ENCODE peak calls at places on chromosomes 6 and 20, in eight cellular contexts. One of them, this sample, is unnamed.

GRCh38 chr20:56656632-56657031 is 27.5 kb downstream of the TFAP2C start:
- DNase-seq in cardiac muscle cell: no peak
- DNase-seq in breast epithelium: no peak
- DNase-seq in HFF-Myc: no peak
- DNase-seq in right lobe of liver: no peak
- DNase-seq in retinal pigment epithelial cell: no peak
- DNase-seq in fibroblast of the aortic adventitia: no peak
- DNase-seq in Panc1: no peak
- DNase-seq in this sample: no peak

GRCh38 chr6:7050911-7051779 is 56.6 kb upstream of the RREB1 start:
- DNase-seq in HFF-Myc: no peak
- DNase-seq in retinal pigment epithelial cell: no peak
- DNase-seq in right lobe of liver: peak
- DNase-seq in cardiac muscle cell: peak
- DNase-seq in Panc1: no peak
- DNase-seq in breast epithelium: peak
- DNase-seq in fibroblast of the aortic adventitia: peak
- DNase-seq in this sample: no peak

GRCh38 chr6:137641474-137642077 is 147.4 kb upstream of the OLIG3 start:
- DNase-seq in right lobe of liver: peak
- DNase-seq in breast epithelium: no peak
- DNase-seq in fibroblast of the aortic adventitia: peak
- DNase-seq in cardiac muscle cell: peak
- DNase-seq in HFF-Myc: peak
- DNase-seq in Panc1: peak
- DNase-seq in retinal pigment epithelial cell: peak
- DNase-seq in this sample: peak

GRCh38 chr6:155219858-155220301 is 43.9 kb upstream of the CLDN20 start:
- DNase-seq in right lobe of liver: no peak
- DNase-seq in HFF-Myc: no peak
- DNase-seq in Panc1: no peak
- DNase-seq in retinal pigment epithelial cell: no peak
- DNase-seq in fibroblast of the aortic adventitia: no peak
- DNase-seq in breast epithelium: no peak
- DNase-seq in cardiac muscle cell: no peak
- DNase-seq in this sample: no peak

GRCh38 chr6:56484669-56485068 is 158.0 kb downstream of the DST start:
- DNase-seq in breast epithelium: no peak
- DNase-seq in retinal pigment epithelial cell: peak
- DNase-seq in HFF-Myc: peak
- DNase-seq in fibroblast of the aortic adventitia: peak
- DNase-seq in cardiac muscle cell: no peak
- DNase-seq in Panc1: no peak
- DNase-seq in right lobe of liver: no peak
- DNase-seq in this sample: no peak

GRCh38 chr20:59785986-59786753 is 147.3 kb downstream of the SYCP2 start:
- DNase-seq in breast epithelium: peak
- DNase-seq in right lobe of liver: no peak
- DNase-seq in fibroblast of the aortic adventitia: no peak
- DNase-seq in HFF-Myc: no peak
- DNase-seq in Panc1: no peak
- DNase-seq in cardiac muscle cell: no peak
- DNase-seq in retinal pigment epithelial cell: no peak
- DNase-seq in this sample: no peak

GRCh38 chr6:71468841-71469750 is 180.5 kb downstream of the OGFRL1 start:
- DNase-seq in cardiac muscle cell: no peak
- DNase-seq in fibroblast of the aortic adventitia: peak
- DNase-seq in breast epithelium: no peak
- DNase-seq in Panc1: no peak
- DNase-seq in HFF-Myc: peak
- DNase-seq in right lobe of liver: no peak
- DNase-seq in retinal pigment epithelial cell: peak
- DNase-seq in this sample: peak

GRCh38 chr20:35467339-35468224 is 12.2 kb downstream of the CEP250 start:
- DNase-seq in cardiac muscle cell: peak
- DNase-seq in Panc1: no peak
- DNase-seq in HFF-Myc: peak
- DNase-seq in right lobe of liver: no peak
- DNase-seq in breast epithelium: no peak
- DNase-seq in fibroblast of the aortic adventitia: peak
- DNase-seq in retinal pigment epithelial cell: no peak
- DNase-seq in this sample: no peak

GRCh38 chr20:58054744-58055373 is 173.6 kb downstream of the ANKRD60 start:
- DNase-seq in Panc1: no peak
- DNase-seq in right lobe of liver: peak
- DNase-seq in retinal pigment epithelial cell: no peak
- DNase-seq in breast epithelium: peak
- DNase-seq in HFF-Myc: no peak
- DNase-seq in fibroblast of the aortic adventitia: peak
- DNase-seq in cardiac muscle cell: no peak
- DNase-seq in this sample: no peak

GRCh38 chr6:16402501-16402900 is 164.1 kb downstream of the GMPR start:
- DNase-seq in right lobe of liver: no peak
- DNase-seq in breast epithelium: no peak
- DNase-seq in cardiac muscle cell: no peak
- DNase-seq in Panc1: no peak
- DNase-seq in fibroblast of the aortic adventitia: peak
- DNase-seq in HFF-Myc: no peak
- DNase-seq in retinal pigment epithelial cell: no peak
- DNase-seq in this sample: peak

GRCh38 chr6:17057322-17057721 is 44.5 kb upstream of the STMND1 start:
- DNase-seq in fibroblast of the aortic adventitia: no peak
- DNase-seq in Panc1: no peak
- DNase-seq in breast epithelium: no peak
- DNase-seq in HFF-Myc: no peak
- DNase-seq in cardiac muscle cell: no peak
- DNase-seq in retinal pigment epithelial cell: no peak
- DNase-seq in right lobe of liver: no peak
- DNase-seq in this sample: no peak

GRCh38 chr20:25269057-25269832 is 21.4 kb downstream of the PYGB start:
- DNase-seq in HFF-Myc: no peak
- DNase-seq in cardiac muscle cell: no peak
- DNase-seq in breast epithelium: no peak
- DNase-seq in fibroblast of the aortic adventitia: no peak
- DNase-seq in retinal pigment epithelial cell: no peak
- DNase-seq in Panc1: no peak
- DNase-seq in right lobe of liver: no peak
- DNase-seq in this sample: no peak

GRCh38 chr6:33752139-33753015 is 5.7 kb upstream of the IP6K3 start:
- DNase-seq in retinal pigment epithelial cell: no peak
- DNase-seq in HFF-Myc: no peak
- DNase-seq in right lobe of liver: no peak
- DNase-seq in Panc1: no peak
- DNase-seq in cardiac muscle cell: peak
- DNase-seq in fibroblast of the aortic adventitia: no peak
- DNase-seq in breast epithelium: no peak
- DNase-seq in this sample: no peak

GRCh38 chr20:21371193-21371592 is 26.1 kb downstream of the NKX2-4 start:
- DNase-seq in right lobe of liver: no peak
- DNase-seq in fibroblast of the aortic adventitia: no peak
- DNase-seq in HFF-Myc: no peak
- DNase-seq in cardiac muscle cell: no peak
- DNase-seq in Panc1: no peak
- DNase-seq in retinal pigment epithelial cell: no peak
- DNase-seq in breast epithelium: no peak
- DNase-seq in this sample: no peak

GRCh38 chr6:5718231-5718947 is 288.3 kb downstream of the NRN1 start:
- DNase-seq in cardiac muscle cell: no peak
- DNase-seq in fibroblast of the aortic adventitia: no peak
- DNase-seq in right lobe of liver: no peak
- DNase-seq in Panc1: no peak
- DNase-seq in retinal pigment epithelial cell: no peak
- DNase-seq in HFF-Myc: no peak
- DNase-seq in breast epithelium: no peak
- DNase-seq in this sample: no peak

GRCh38 chr6:103983000-103983399 is 876.7 kb downstream of the HACE1 start:
- DNase-seq in Panc1: no peak
- DNase-seq in breast epithelium: no peak
- DNase-seq in retinal pigment epithelial cell: no peak
- DNase-seq in right lobe of liver: no peak
- DNase-seq in fibroblast of the aortic adventitia: no peak
- DNase-seq in HFF-Myc: no peak
- DNase-seq in cardiac muscle cell: no peak
- DNase-seq in this sample: no peak

GRCh38 chr20:53803492-53804155 is 210.0 kb upstream of the ZNF217 start:
- DNase-seq in breast epithelium: no peak
- DNase-seq in retinal pigment epithelial cell: no peak
- DNase-seq in cardiac muscle cell: no peak
- DNase-seq in HFF-Myc: no peak
- DNase-seq in Panc1: no peak
- DNase-seq in fibroblast of the aortic adventitia: no peak
- DNase-seq in right lobe of liver: no peak
- DNase-seq in this sample: no peak
- TF ChIP-seq CTCF in breast epithelium: no peak
- TF ChIP-seq CTCF in retinal pigment epithelial cell: no peak
- TF ChIP-seq CTCF in cardiac muscle cell: no peak
- TF ChIP-seq CTCF in HFF-Myc: no peak
- TF ChIP-seq CTCF in Panc1: no peak
- TF ChIP-seq CTCF in fibroblast of the aortic adventitia: no peak
- TF ChIP-seq CTCF in right lobe of liver: no peak
- TF ChIP-seq CTCF in this sample: no peak

GRCh38 chr6:31304683-31305082 is 32.8 kb upstream of the HLA-C start:
- DNase-seq in Panc1: no peak
- DNase-seq in breast epithelium: no peak
- DNase-seq in right lobe of liver: no peak
- DNase-seq in fibroblast of the aortic adventitia: no peak
- DNase-seq in HFF-Myc: no peak
- DNase-seq in retinal pigment epithelial cell: no peak
- DNase-seq in cardiac muscle cell: no peak
- DNase-seq in this sample: no peak

GRCh38 chr6:31299511-31299910 is 27.6 kb upstream of the HLA-C start:
- DNase-seq in HFF-Myc: no peak
- DNase-seq in retinal pigment epithelial cell: peak
- DNase-seq in right lobe of liver: no peak
- DNase-seq in Panc1: no peak
- DNase-seq in fibroblast of the aortic adventitia: no peak
- DNase-seq in cardiac muscle cell: no peak
- DNase-seq in breast epithelium: no peak
- DNase-seq in this sample: no peak

GRCh38 chr6:31305674-31306219 is 33.9 kb upstream of the HLA-C start:
- DNase-seq in right lobe of liver: no peak
- DNase-seq in cardiac muscle cell: no peak
- DNase-seq in breast epithelium: no peak
- DNase-seq in HFF-Myc: no peak
- DNase-seq in Panc1: no peak
- DNase-seq in retinal pigment epithelial cell: no peak
- DNase-seq in fibroblast of the aortic adventitia: no peak
- DNase-seq in this sample: no peak

GRCh38 chr6:31300797-31301196 is 28.9 kb upstream of the HLA-C start:
- DNase-seq in breast epithelium: no peak
- DNase-seq in HFF-Myc: no peak
- DNase-seq in Panc1: no peak
- DNase-seq in right lobe of liver: no peak
- DNase-seq in retinal pigment epithelial cell: no peak
- DNase-seq in cardiac muscle cell: no peak
- DNase-seq in fibroblast of the aortic adventitia: no peak
- DNase-seq in this sample: no peak

GRCh38 chr6:31299947-31300346 is 28.1 kb upstream of the HLA-C start:
- DNase-seq in breast epithelium: no peak
- DNase-seq in Panc1: no peak
- DNase-seq in fibroblast of the aortic adventitia: no peak
- DNase-seq in retinal pigment epithelial cell: no peak
- DNase-seq in HFF-Myc: no peak
- DNase-seq in cardiac muscle cell: no peak
- DNase-seq in right lobe of liver: no peak
- DNase-seq in this sample: no peak
- H3K4me3 ChIP-seq in breast epithelium: no peak
- H3K4me3 ChIP-seq in Panc1: no peak
- H3K4me3 ChIP-seq in fibroblast of the aortic adventitia: no peak
- H3K4me3 ChIP-seq in retinal pigment epithelial cell: no peak
- H3K4me3 ChIP-seq in HFF-Myc: no peak
- H3K4me3 ChIP-seq in cardiac muscle cell: no peak
- H3K4me3 ChIP-seq in right lobe of liver: no peak
- H3K4me3 ChIP-seq in this sample: no peak

DNA sequence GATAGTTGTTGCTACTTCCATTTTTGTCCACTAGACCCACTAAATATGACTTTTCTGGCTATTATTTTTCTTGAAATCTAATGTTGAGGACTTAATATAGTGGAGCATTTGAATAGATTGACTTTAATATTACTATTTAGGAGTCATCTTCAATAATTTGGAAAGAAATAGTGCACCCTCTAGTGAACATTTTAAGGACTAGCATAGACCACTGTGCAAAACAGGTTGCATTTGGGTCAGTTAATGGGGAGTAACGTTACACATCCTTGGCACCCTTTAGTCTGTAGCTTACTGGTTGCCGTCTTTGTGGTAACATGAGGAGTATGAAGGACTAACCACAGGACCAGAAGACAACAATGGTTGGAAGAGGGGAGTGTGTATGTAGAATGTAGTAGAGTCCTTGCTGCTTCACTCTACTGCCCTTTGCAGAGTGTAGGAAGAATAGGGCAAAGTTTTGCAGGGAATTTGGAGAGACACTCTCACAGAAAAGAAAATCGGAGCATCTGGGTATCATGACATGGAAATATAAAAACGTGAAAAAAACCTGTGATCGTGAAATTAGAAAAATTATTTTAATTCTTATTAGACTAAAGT is 25.2 kb downstream of the RFPL4B start:
- DNase-seq in breast epithelium: no peak
- DNase-seq in HFF-Myc: peak
- DNase-seq in retinal pigment epithelial cell: no peak
- DNase-seq in right lobe of liver: no peak
- DNase-seq in Panc1: peak
- DNase-seq in cardiac muscle cell: peak
- DNase-seq in fibroblast of the aortic adventitia: peak
- DNase-seq in this sample: peak
- TF ChIP-seq CTCF in breast epithelium: peak
- TF ChIP-seq CTCF in HFF-Myc: peak
- TF ChIP-seq CTCF in retinal pigment epithelial cell: peak
- TF ChIP-seq CTCF in right lobe of liver: peak
- TF ChIP-seq CTCF in Panc1: peak
- TF ChIP-seq CTCF in cardiac muscle cell: peak
- TF ChIP-seq CTCF in fibroblast of the aortic adventitia: peak
- TF ChIP-seq CTCF in this sample: peak

GRCh38 chr20:10673176-10673830 is 496 bp downstream of the JAG1 start:
- DNase-seq in retinal pigment epithelial cell: no peak
- DNase-seq in Panc1: no peak
- DNase-seq in cardiac muscle cell: peak
- DNase-seq in HFF-Myc: no peak
- DNase-seq in fibroblast of the aortic adventitia: no peak
- DNase-seq in breast epithelium: no peak
- DNase-seq in right lobe of liver: peak
- DNase-seq in this sample: no peak

GRCh38 chr20:10673831-10674683 is at the start of gene JAG1:
- DNase-seq in breast epithelium: peak
- DNase-seq in retinal pigment epithelial cell: no peak
- DNase-seq in fibroblast of the aortic adventitia: peak
- DNase-seq in HFF-Myc: peak
- DNase-seq in cardiac muscle cell: peak
- DNase-seq in right lobe of liver: peak
- DNase-seq in Panc1: peak
- DNase-seq in this sample: peak

GRCh38 chr20:10674684-10675455 is 1.1 kb upstream of the JAG1 start:
- DNase-seq in fibroblast of the aortic adventitia: peak
- DNase-seq in right lobe of liver: peak
- DNase-seq in cardiac muscle cell: peak
- DNase-seq in Panc1: no peak
- DNase-seq in retinal pigment epithelial cell: no peak
- DNase-seq in breast epithelium: peak
- DNase-seq in HFF-Myc: no peak
- DNase-seq in this sample: no peak

GRCh38 chr20:10676518-10676917 is 2.7 kb upstream of the JAG1 start:
- DNase-seq in retinal pigment epithelial cell: no peak
- DNase-seq in cardiac muscle cell: no peak
- DNase-seq in right lobe of liver: no peak
- DNase-seq in HFF-Myc: no peak
- DNase-seq in Panc1: no peak
- DNase-seq in fibroblast of the aortic adventitia: no peak
- DNase-seq in breast epithelium: no peak
- DNase-seq in this sample: no peak

GRCh38 chr20:10675456-10675848 is 1.7 kb upstream of the JAG1 start:
- DNase-seq in right lobe of liver: no peak
- DNase-seq in breast epithelium: no peak
- DNase-seq in cardiac muscle cell: no peak
- DNase-seq in HFF-Myc: no peak
- DNase-seq in retinal pigment epithelial cell: no peak
- DNase-seq in fibroblast of the aortic adventitia: no peak
- DNase-seq in Panc1: no peak
- DNase-seq in this sample: no peak
- H3K4me3 ChIP-seq in right lobe of liver: no peak
- H3K4me3 ChIP-seq in breast epithelium: peak
- H3K4me3 ChIP-seq in cardiac muscle cell: no peak
- H3K4me3 ChIP-seq in HFF-Myc: no peak
- H3K4me3 ChIP-seq in retinal pigment epithelial cell: no peak
- H3K4me3 ChIP-seq in fibroblast of the aortic adventitia: peak
- H3K4me3 ChIP-seq in Panc1: peak
- H3K4me3 ChIP-seq in this sample: no peak

This sample was measured in astrocyte of the cerebellum.